ENCODE peak calls at places on chromosomes 16 and 17, in five cellular contexts. One of them, this sample, is unnamed.

GRCh38 chr17:31002047-31002446 is 31.2 kb downstream of the RNF135 start:
- DNase-seq in A549: no peak
- DNase-seq in HFFc6: no peak
- DNase-seq in KBM-7: no peak
- DNase-seq in tibial artery: no peak
- DNase-seq in this sample: no peak

GRCh38 chr17:79979841-79980215 is 55.8 kb downstream of the TBC1D16 start:
- DNase-seq in HFFc6: no peak
- DNase-seq in KBM-7: no peak
- DNase-seq in A549: no peak
- DNase-seq in tibial artery: no peak
- DNase-seq in this sample: no peak

GRCh38 chr17:78268960-78269892 is 37.8 kb downstream of the TMEM235 start:
- DNase-seq in A549: no peak
- DNase-seq in KBM-7: no peak
- DNase-seq in HFFc6: no peak
- DNase-seq in tibial artery: no peak
- DNase-seq in this sample: no peak

GRCh38 chr16:50303041-50303604 is 36.8 kb downstream of the ADCY7 start:
- DNase-seq in A549: no peak
- DNase-seq in KBM-7: no peak
- DNase-seq in tibial artery: peak; percentile 15
- DNase-seq in HFFc6: no peak
- DNase-seq in this sample: no peak

GRCh38 chr17:39118674-39119419 is 32.6 kb downstream of the PLXDC1 start:
- DNase-seq in HFFc6: no peak
- DNase-seq in A549: no peak
- DNase-seq in KBM-7: peak; percentile 39
- DNase-seq in tibial artery: no peak
- DNase-seq in this sample: no peak

GRCh38 chr16:51818342-51818944 is 667.4 kb upstream of the SALL1 start:
- DNase-seq in KBM-7: peak; percentile 21
- DNase-seq in HFFc6: peak; percentile 48
- DNase-seq in A549: no peak
- DNase-seq in tibial artery: no peak
- DNase-seq in this sample: no peak

GRCh38 chr16:55491691-55492090 is 12.7 kb downstream of the MMP2 start:
- DNase-seq in tibial artery: peak; percentile 38
- DNase-seq in A549: no peak
- DNase-seq in KBM-7: no peak
- DNase-seq in HFFc6: no peak
- DNase-seq in this sample: no peak

GRCh38 chr17:7857724-7858486 is at the start of gene CYB5D1:
- DNase-seq in HFFc6: peak; percentile 92
- DNase-seq in KBM-7: peak; percentile 97
- DNase-seq in A549: peak; percentile 75
- DNase-seq in tibial artery: peak; percentile 96
- DNase-seq in this sample: peak; percentile 88

GRCh38 chr16:69448470-69449193 is 24.2 kb downstream of the CYB5B start:
- DNase-seq in KBM-7: no peak
- DNase-seq in HFFc6: peak; percentile 56
- DNase-seq in A549: no peak
- DNase-seq in tibial artery: no peak
- DNase-seq in this sample: no peak

GRCh38 chr16:66690106-66690847 is 6.3 kb downstream of the CMTM4 start:
- DNase-seq in A549: no peak
- DNase-seq in HFFc6: no peak
- DNase-seq in tibial artery: no peak
- DNase-seq in KBM-7: no peak
- DNase-seq in this sample: no peak

GRCh38 chr16:2952679-2953078 is 11.4 kb upstream of the KREMEN2 start:
- DNase-seq in HFFc6: no peak
- DNase-seq in A549: no peak
- DNase-seq in tibial artery: no peak
- DNase-seq in KBM-7: no peak
- DNase-seq in this sample: no peak